ENCODE peak calls at places on chromosomes 12 and 14, in six cellular contexts. One of them, this sample, is unnamed.

GRCh38 chr14:104792101-104792884 is 3.3 kb downstream of the AKT1 start:
- DNase-seq in HepG2: no peak
- DNase-seq in K562: no peak
- DNase-seq in A549: no peak
- DNase-seq in endothelial cell of umbilical vein: peak
- DNase-seq in GM12878: no peak
- DNase-seq in this sample: no peak

GRCh38 chr14:69614592-69614991 is 3.2 kb downstream of the SUSD6 start:
- DNase-seq in HepG2: no peak
- DNase-seq in K562: no peak
- DNase-seq in A549: no peak
- DNase-seq in endothelial cell of umbilical vein: no peak
- DNase-seq in GM12878: peak
- DNase-seq in this sample: peak

GRCh38 chr12:90102957-90103652 is 394.5 kb upstream of the ATP2B1 start:
- DNase-seq in HepG2: peak
- DNase-seq in K562: no peak
- DNase-seq in A549: peak
- DNase-seq in endothelial cell of umbilical vein: peak
- DNase-seq in GM12878: peak
- DNase-seq in this sample: peak

GRCh38 chr12:70486588-70486987 is 120.5 kb downstream of the KCNMB4 start:
- DNase-seq in HepG2: no peak
- DNase-seq in K562: no peak
- DNase-seq in A549: no peak
- DNase-seq in endothelial cell of umbilical vein: no peak
- DNase-seq in GM12878: no peak
- DNase-seq in this sample: no peak

GRCh38 chr14:83162351-83162929 is 1628.8 kb upstream of the SEL1L start:
- DNase-seq in HepG2: no peak
- DNase-seq in K562: no peak
- DNase-seq in A549: no peak
- DNase-seq in endothelial cell of umbilical vein: no peak
- DNase-seq in GM12878: no peak
- DNase-seq in this sample: no peak

GRCh38 chr14:83909507-83909906 is 1620.4 kb upstream of the FLRT2 start:
- DNase-seq in HepG2: no peak
- DNase-seq in K562: no peak
- DNase-seq in A549: no peak
- DNase-seq in endothelial cell of umbilical vein: no peak
- DNase-seq in GM12878: no peak
- DNase-seq in this sample: peak

GRCh38 chr14:96357216-96357615 is 5.9 kb downstream of the ATG2B start:
- DNase-seq in HepG2: no peak
- DNase-seq in K562: no peak
- DNase-seq in A549: no peak
- DNase-seq in endothelial cell of umbilical vein: no peak
- DNase-seq in GM12878: no peak
- DNase-seq in this sample: no peak

GRCh38 chr12:19688489-19688888 is 249.2 kb downstream of the AEBP2 start:
- DNase-seq in HepG2: no peak
- DNase-seq in K562: no peak
- DNase-seq in A549: no peak
- DNase-seq in endothelial cell of umbilical vein: peak
- DNase-seq in GM12878: no peak
- DNase-seq in this sample: no peak

GRCh38 chr14:95475540-95476240 is 40.8 kb downstream of the SYNE3 start:
- DNase-seq in HepG2: no peak
- DNase-seq in K562: peak
- DNase-seq in A549: no peak
- DNase-seq in endothelial cell of umbilical vein: no peak
- DNase-seq in GM12878: no peak
- DNase-seq in this sample: peak

GRCh38 chr12:72511906-72512305 is 239.7 kb downstream of the TRHDE start:
- DNase-seq in HepG2: no peak
- DNase-seq in K562: no peak
- DNase-seq in A549: no peak
- DNase-seq in endothelial cell of umbilical vein: no peak
- DNase-seq in GM12878: no peak
- DNase-seq in this sample: no peak

GRCh38 chr12:30110505-30110904 is 326.8 kb upstream of the TMTC1 start:
- DNase-seq in HepG2: no peak
- DNase-seq in K562: no peak
- DNase-seq in A549: no peak
- DNase-seq in endothelial cell of umbilical vein: no peak
- DNase-seq in GM12878: no peak
- DNase-seq in this sample: no peak

GRCh38 chr12:7042847-7043246 is 17.7 kb upstream of the C1S start:
- DNase-seq in HepG2: peak
- DNase-seq in K562: peak
- DNase-seq in A549: peak
- DNase-seq in endothelial cell of umbilical vein: peak
- DNase-seq in GM12878: no peak
- DNase-seq in this sample: peak

GRCh38 chr12:100199347-100200136 is 1.1 kb upstream of the ACTR6 start:
- DNase-seq in HepG2: peak
- DNase-seq in K562: peak
- DNase-seq in A549: peak
- DNase-seq in endothelial cell of umbilical vein: peak
- DNase-seq in GM12878: no peak
- DNase-seq in this sample: peak

GRCh38 chr12:69189378-69189978 is 49.9 kb upstream of the CPSF6 start:
- DNase-seq in HepG2: no peak
- DNase-seq in K562: no peak
- DNase-seq in A549: peak
- DNase-seq in endothelial cell of umbilical vein: no peak
- DNase-seq in GM12878: no peak
- DNase-seq in this sample: peak

GRCh38 chr14:67564236-67564635 is 31.1 kb downstream of the PLEKHH1 start:
- DNase-seq in HepG2: no peak
- DNase-seq in K562: no peak
- DNase-seq in A549: no peak
- DNase-seq in endothelial cell of umbilical vein: no peak
- DNase-seq in GM12878: no peak
- DNase-seq in this sample: no peak

GRCh38 chr12:31393004-31393550 is 67.1 kb upstream of the SINHCAF start:
- DNase-seq in HepG2: no peak
- DNase-seq in K562: no peak
- DNase-seq in A549: no peak
- DNase-seq in endothelial cell of umbilical vein: no peak
- DNase-seq in GM12878: no peak
- DNase-seq in this sample: no peak

GRCh38 chr14:102277874-102278630 is 26.9 kb downstream of the MOK start:
- DNase-seq in HepG2: no peak
- DNase-seq in K562: no peak
- DNase-seq in A549: no peak
- DNase-seq in endothelial cell of umbilical vein: no peak
- DNase-seq in GM12878: no peak
- DNase-seq in this sample: no peak

GRCh38 chr12:27610380-27610779 is 85.9 kb upstream of the REP15 start:
- DNase-seq in HepG2: no peak
- DNase-seq in K562: no peak
- DNase-seq in A549: peak
- DNase-seq in endothelial cell of umbilical vein: peak
- DNase-seq in GM12878: no peak
- DNase-seq in this sample: no peak

GRCh38 chr12:6896846-6897435 is 7.7 kb upstream of the LRRC23 start:
- DNase-seq in HepG2: no peak
- DNase-seq in K562: no peak
- DNase-seq in A549: no peak
- DNase-seq in endothelial cell of umbilical vein: no peak
- DNase-seq in GM12878: no peak
- DNase-seq in this sample: no peak

GRCh38 chr12:50572760-50573159 is 68.0 kb downstream of the DIP2B start:
- DNase-seq in HepG2: no peak
- DNase-seq in K562: no peak
- DNase-seq in A549: no peak
- DNase-seq in endothelial cell of umbilical vein: no peak
- DNase-seq in GM12878: no peak
- DNase-seq in this sample: no peak

GRCh38 chr14:93965287-93965821 is 11.0 kb downstream of the ASB2 start:
- DNase-seq in HepG2: peak
- DNase-seq in K562: no peak
- DNase-seq in A549: peak
- DNase-seq in endothelial cell of umbilical vein: no peak
- DNase-seq in GM12878: no peak
- DNase-seq in this sample: no peak

GRCh38 chr14:70317969-70318634 is 41.4 kb downstream of the COX16 start:
- DNase-seq in HepG2: peak
- DNase-seq in K562: no peak
- DNase-seq in A549: peak
- DNase-seq in endothelial cell of umbilical vein: peak
- DNase-seq in GM12878: peak
- DNase-seq in this sample: peak

GRCh38 chr12:75550401-75550851 is 39.0 kb upstream of the KRR1 start:
- DNase-seq in HepG2: no peak
- DNase-seq in K562: no peak
- DNase-seq in A549: no peak
- DNase-seq in endothelial cell of umbilical vein: peak
- DNase-seq in GM12878: no peak
- DNase-seq in this sample: no peak
- TF ChIP-seq MYC in HepG2: no peak
- TF ChIP-seq MYC in K562: no peak
- TF ChIP-seq MYC in A549: no peak
- TF ChIP-seq MYC in endothelial cell of umbilical vein: no peak
- TF ChIP-seq MYC in GM12878: no peak
- TF ChIP-seq MYC in this sample: no peak

GRCh38 chr12:79873223-79873622 is 61.7 kb downstream of the PPP1R12A start:
- DNase-seq in HepG2: no peak
- DNase-seq in K562: no peak
- DNase-seq in A549: no peak
- DNase-seq in endothelial cell of umbilical vein: no peak
- DNase-seq in GM12878: no peak
- DNase-seq in this sample: no peak

GRCh38 chr12:79874665-79875064 is 60.2 kb downstream of the PPP1R12A start:
- DNase-seq in HepG2: no peak
- DNase-seq in K562: no peak
- DNase-seq in A549: no peak
- DNase-seq in endothelial cell of umbilical vein: no peak
- DNase-seq in GM12878: no peak
- DNase-seq in this sample: no peak

GRCh38 chr12:79871621-79872020 is 63.3 kb downstream of the PPP1R12A start:
- DNase-seq in HepG2: no peak
- DNase-seq in K562: no peak
- DNase-seq in A549: no peak
- DNase-seq in endothelial cell of umbilical vein: no peak
- DNase-seq in GM12878: no peak
- DNase-seq in this sample: peak

GRCh38 chr12:79881351-79881750 is 53.5 kb downstream of the PPP1R12A start:
- DNase-seq in HepG2: no peak
- DNase-seq in K562: no peak
- DNase-seq in A549: no peak
- DNase-seq in endothelial cell of umbilical vein: no peak
- DNase-seq in GM12878: no peak
- DNase-seq in this sample: no peak

DNA sequence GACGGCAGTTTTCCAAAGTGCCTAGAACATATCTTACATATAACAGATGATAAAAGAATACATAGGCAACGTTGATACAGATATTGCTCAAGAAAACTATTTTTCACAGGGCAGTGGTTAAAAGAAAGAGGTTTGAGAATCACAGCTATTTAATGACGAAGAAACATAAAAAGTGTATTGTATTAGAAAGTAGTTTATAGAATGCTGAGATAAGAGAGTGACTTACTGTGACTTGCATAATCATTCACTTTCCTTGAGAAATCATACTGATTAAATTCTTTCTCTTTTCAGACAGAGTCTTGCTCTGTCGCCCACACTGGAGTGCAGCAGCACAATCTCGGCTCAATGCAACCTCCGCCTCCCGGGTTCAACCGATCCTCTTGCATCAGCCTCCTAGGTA is 57.7 kb downstream of the PPP1R12A start:
- DNase-seq in HepG2: no peak
- DNase-seq in K562: no peak
- DNase-seq in A549: no peak
- DNase-seq in endothelial cell of umbilical vein: no peak
- DNase-seq in GM12878: no peak
- DNase-seq in this sample: no peak
- TF ChIP-seq MYC in HepG2: no peak
- TF ChIP-seq MYC in K562: no peak
- TF ChIP-seq MYC in A549: no peak
- TF ChIP-seq MYC in endothelial cell of umbilical vein: no peak
- TF ChIP-seq MYC in GM12878: no peak
- TF ChIP-seq MYC in this sample: no peak

DNA sequence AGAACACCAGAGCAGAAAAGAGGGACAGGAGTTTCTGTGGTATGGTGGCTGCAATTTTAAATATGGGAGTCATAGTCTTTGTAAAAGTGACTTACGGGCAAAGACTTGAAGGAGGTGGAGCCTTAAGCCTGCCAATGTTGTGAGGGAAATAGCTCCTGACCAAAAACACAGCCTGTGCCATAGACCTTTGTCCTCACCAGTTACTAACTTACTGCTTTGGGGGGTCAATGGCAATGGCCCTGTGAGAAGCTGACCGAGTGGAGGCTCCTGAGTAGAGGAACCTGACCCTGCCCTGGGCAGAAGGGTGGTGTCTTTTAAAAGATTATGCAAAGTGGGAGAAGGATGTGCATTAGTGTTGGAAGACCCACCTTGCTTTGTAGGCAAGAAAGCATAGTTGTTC is 3.8 kb downstream of the MTHFD1 start:
- DNase-seq in HepG2: no peak
- DNase-seq in K562: no peak
- DNase-seq in A549: no peak
- DNase-seq in endothelial cell of umbilical vein: no peak
- DNase-seq in GM12878: no peak
- DNase-seq in this sample: no peak
- TF ChIP-seq MYC in HepG2: no peak
- TF ChIP-seq MYC in K562: no peak
- TF ChIP-seq MYC in A549: no peak
- TF ChIP-seq MYC in endothelial cell of umbilical vein: no peak
- TF ChIP-seq MYC in GM12878: no peak
- TF ChIP-seq MYC in this sample: no peak

GRCh38 chr12:96047151-96047620 is 11.8 kb upstream of the LTA4H start:
- DNase-seq in HepG2: no peak
- DNase-seq in K562: no peak
- DNase-seq in A549: no peak
- DNase-seq in endothelial cell of umbilical vein: no peak
- DNase-seq in GM12878: no peak
- DNase-seq in this sample: no peak

GRCh38 chr12:96048392-96048969 is 13.1 kb upstream of the LTA4H start:
- DNase-seq in HepG2: peak
- DNase-seq in K562: no peak
- DNase-seq in A549: peak
- DNase-seq in endothelial cell of umbilical vein: peak
- DNase-seq in GM12878: no peak
- DNase-seq in this sample: no peak

GRCh38 chr12:96046543-96047137 is 11.3 kb upstream of the LTA4H start:
- DNase-seq in HepG2: no peak
- DNase-seq in K562: no peak
- DNase-seq in A549: no peak
- DNase-seq in endothelial cell of umbilical vein: no peak
- DNase-seq in GM12878: no peak
- DNase-seq in this sample: no peak

GRCh38 chr12:96049096-96049495 is 13.7 kb upstream of the LTA4H start:
- DNase-seq in HepG2: no peak
- DNase-seq in K562: no peak
- DNase-seq in A549: no peak
- DNase-seq in endothelial cell of umbilical vein: no peak
- DNase-seq in GM12878: no peak
- DNase-seq in this sample: no peak

GRCh38 chr12:96047621-96048211 is 12.3 kb upstream of the LTA4H start:
- DNase-seq in HepG2: peak
- DNase-seq in K562: no peak
- DNase-seq in A549: peak
- DNase-seq in endothelial cell of umbilical vein: peak
- DNase-seq in GM12878: peak
- DNase-seq in this sample: peak
- TF ChIP-seq MYC in HepG2: no peak
- TF ChIP-seq MYC in K562: no peak
- TF ChIP-seq MYC in A549: no peak
- TF ChIP-seq MYC in endothelial cell of umbilical vein: no peak
- TF ChIP-seq MYC in GM12878: no peak
- TF ChIP-seq MYC in this sample: peak

This sample was measured in NB4.